ENCODE peak calls at places on chromosomes 13 and 19, in five cellular contexts. Y is stimulated activated CD8-positive, alpha-beta memory T cell treated with anti-CD3 and anti-CD28 coated beads, Interleukin-15, amount 100 ng/mL, for 4 hours; J is H1; B is epithelial cell of esophagus; U is MCF 10A. K is an unnamed sample.

GRCh38 chr19:58474291-58474996 is 1.7 kb upstream of the ZNF446 start:
- DNase-seq in Y (no peak), J (no peak), B (no peak), U (no peak), K (no peak)

GRCh38 chr13:39385154-39385553 is 217.8 kb downstream of the LHFPL6 start:
- DNase-seq in Y (no peak), J (peak), B (no peak), U (no peak), K (no peak)

GRCh38 chr19:30046522-30046921 is 104.5 kb downstream of the URI1 start:
- DNase-seq in Y (no peak), J (no peak), B (no peak), U (no peak), K (no peak)

GRCh38 chr13:23965346-23965745 is 68.0 kb upstream of the C1QTNF9B start:
- DNase-seq in Y (no peak), J (no peak), B (no peak), U (no peak), K (no peak)

GRCh38 chr19:7973883-7974282 is 30.4 kb upstream of the TIMM44 start:
- DNase-seq in Y (no peak), J (no peak), B (no peak), U (no peak), K (no peak)

GRCh38 chr19:47778089-47778953 is at the start of gene SELENOW:
- DNase-seq in Y (peak), J (peak), B (peak), U (peak), K (peak)

GRCh38 chr13:50161052-50161451 is 145.8 kb downstream of the KCNRG start:
- DNase-seq in Y (no peak), J (no peak), B (peak), U (peak), K (peak)

GRCh38 chr13:90531744-90532143 is 815.7 kb upstream of the MIR17HG start:
- DNase-seq in Y (no peak), J (no peak), B (no peak), U (no peak), K (no peak)

GRCh38 chr13:98749501-98749900 is 3.0 kb downstream of the SLC15A1 start:
- DNase-seq in Y (no peak), J (no peak), B (no peak), U (peak), K (no peak)

K was measured in mammary epithelial cell.